ENCODE peak calls at places on chromosomes 2 and 18, in seven cellular contexts. X, O, A, J, F, D and N are unnamed samples.

GRCh38 chr2:75108937-75109482 is 90.3 kb downstream of the TACR1 start:
- DNase-seq in D (no peak), A (no peak), J (no peak), F (no peak), X (no peak), O (no peak), N (no peak)

GRCh38 chr18:58473071-58473470 is 155.8 kb downstream of the ALPK2 start:
- DNase-seq in F (no peak), O (no peak), A (no peak), J (no peak), D (no peak), X (no peak), N (no peak)

GRCh38 chr2:216606551-216607527 is 26.4 kb upstream of the IGFBP2 start:
- DNase-seq in X (no peak), J (no peak), F (peak), A (no peak), D (no peak), O (no peak), N (no peak)

GRCh38 chr2:150156940-150157339 is 330.5 kb downstream of the RND3 start:
- DNase-seq in F (no peak), A (no peak), J (no peak), D (no peak), X (no peak), O (no peak), N (no peak)

GRCh38 chr18:57921708-57922107 is 118.6 kb upstream of the ATP8B1 start:
- DNase-seq in O (no peak), A (no peak), D (peak), X (no peak), F (no peak), J (no peak), N (no peak)

GRCh38 chr2:122706757-122707223 is 951.3 kb downstream of the TSN start:
- DNase-seq in J (no peak), D (no peak), X (no peak), F (no peak), O (no peak), A (no peak), N (no peak)

GRCh38 chr18:22604986-22605421 is 187.3 kb upstream of the CTAGE1 start:
- DNase-seq in X (no peak), D (no peak), F (no peak), O (peak), A (no peak), J (no peak), N (no peak)

GRCh38 chr2:74762789-74763188 is 71.1 kb upstream of the HK2 start:
- DNase-seq in F (no peak), J (no peak), X (no peak), D (no peak), A (no peak), O (no peak), N (no peak)

GRCh38 chr2:88828397-88829137 is 137.1 kb downstream of the RPIA start:
- DNase-seq in A (no peak), F (no peak), D (no peak), X (no peak), O (no peak), J (no peak), N (no peak)

GRCh38 chr18:41072946-41073345 is 882.1 kb upstream of the PIK3C3 start:
- DNase-seq in D (no peak), F (no peak), X (no peak), A (no peak), O (no peak), J (no peak), N (no peak)

GRCh38 chr18:46281185-46282176 is 177.3 kb downstream of the HAUS1 start:
- DNase-seq in F (peak), A (peak), D (peak), O (peak), X (peak), J (peak), N (peak)

GRCh38 chr2:9407363-9407811 is 15.9 kb downstream of the ITGB1BP1 start:
- DNase-seq in J (no peak), O (no peak), F (no peak), D (no peak), A (no peak), X (no peak), N (no peak)

GRCh38 chr2:55842009-55842408 is 81.6 kb downstream of the EFEMP1 start:
- DNase-seq in D (no peak), X (no peak), A (peak), O (no peak), J (no peak), F (no peak), N (no peak)

GRCh38 chr2:113236367-113237159 is 42.2 kb downstream of the PAX8 start:
- DNase-seq in F (no peak), A (no peak), X (no peak), O (no peak), D (no peak), J (no peak), N (no peak)

GRCh38 chr2:206586609-206587008 is 55.7 kb upstream of the FAM237A start:
- DNase-seq in J (no peak), A (no peak), X (no peak), O (no peak), F (no peak), D (no peak), N (no peak)

GRCh38 chr18:50105027-50105426 is 89.9 kb downstream of the MYO5B start:
- DNase-seq in D (no peak), F (no peak), X (no peak), O (no peak), J (no peak), A (no peak), N (no peak)

GRCh38 chr2:137237055-137237454 is 471.7 kb downstream of the THSD7B start:
- DNase-seq in A (peak), D (no peak), J (no peak), F (no peak), O (no peak), X (no peak), N (no peak)

GRCh38 chr2:132621131-132621875 is 48.7 kb downstream of the LYPD1 start:
- DNase-seq in J (no peak), D (no peak), X (no peak), F (no peak), O (no peak), A (no peak), N (no peak)

GRCh38 chr2:98869272-98869641 is 66.8 kb downstream of the CRACDL start:
- DNase-seq in X (peak), J (no peak), F (no peak), A (no peak), D (no peak), O (no peak), N (no peak)

GRCh38 chr2:241576293-241576654 is 17.7 kb downstream of the BOK start:
- DNase-seq in D (no peak), F (no peak), A (no peak), O (no peak), J (no peak), X (no peak), N (no peak)

GRCh38 chr18:79912409-79912991 is 39.0 kb downstream of the SLC66A2 start:
- DNase-seq in F (peak), O (peak), A (peak), J (no peak), D (no peak), X (no peak), N (peak)

GRCh38 chr2:98936133-98936916 is at the start of gene CRACDL:
- DNase-seq in F (no peak), X (no peak), A (no peak), O (no peak), D (no peak), J (no peak), N (no peak)

GRCh38 chr2:206217743-206218520 is 56.5 kb upstream of the ZDBF2 start:
- DNase-seq in O (no peak), A (peak), D (no peak), X (no peak), F (no peak), J (no peak), N (no peak)

GRCh38 chr2:25825238-25825637 is 53.0 kb downstream of the ASXL2 start:
- DNase-seq in O (no peak), J (no peak), A (no peak), X (no peak), D (no peak), F (peak), N (no peak)

GRCh38 chr2:190213441-190214335 is 105.9 kb downstream of the HIBCH start:
- DNase-seq in X (no peak), D (no peak), J (peak), O (no peak), A (peak), F (no peak), N (no peak)

GRCh38 chr18:79404567-79404910 is 8.8 kb downstream of the NFATC1 start:
- DNase-seq in X (no peak), D (no peak), O (no peak), A (no peak), J (no peak), F (no peak), N (no peak)

GRCh38 chr2:17522303-17522702 is 4.1 kb upstream of the RAD51AP2 start:
- DNase-seq in O (no peak), A (no peak), X (no peak), J (no peak), F (no peak), D (no peak), N (no peak)

GRCh38 chr2:72276876-72277275 is 129.2 kb upstream of the CYP26B1 start:
- DNase-seq in A (no peak), J (no peak), X (no peak), D (no peak), O (no peak), F (no peak), N (no peak)

GRCh38 chr2:230961091-230961491 is 34.8 kb upstream of the SPATA3 start:
- DNase-seq in D (no peak), F (no peak), X (no peak), J (no peak), O (no peak), A (peak), N (no peak)

GRCh38 chr2:122261923-122262322 is 506.5 kb downstream of the TSN start:
- DNase-seq in A (no peak), O (no peak), F (no peak), J (no peak), D (no peak), X (no peak), N (no peak)

GRCh38 chr2:9658972-9659371 is 28.2 kb upstream of the YWHAQ start:
- DNase-seq in X (no peak), A (peak), D (no peak), O (no peak), J (no peak), F (no peak), N (no peak)

GRCh38 chr2:109372614-109373013 is 241.2 kb downstream of the SEPTIN10 start:
- DNase-seq in F (peak), J (no peak), A (no peak), D (no peak), O (no peak), X (no peak), N (no peak)

GRCh38 chr2:206213514-206213845 is 53.8 kb downstream of the EEF1B2 start:
- DNase-seq in A (no peak), O (no peak), J (no peak), D (no peak), F (no peak), X (no peak), N (no peak)

GRCh38 chr2:127389778-127390435 is 2.1 kb upstream of the MAP3K2 start:
- DNase-seq in J (no peak), A (no peak), O (no peak), F (peak), X (no peak), D (no peak), N (no peak)

GRCh38 chr2:127394464-127394863 is 6.7 kb upstream of the MAP3K2 start:
- DNase-seq in D (no peak), J (no peak), F (no peak), O (no peak), X (no peak), A (no peak), N (no peak)

GRCh38 chr2:127388423-127389164 is 819 bp upstream of the MAP3K2 start:
- DNase-seq in F (peak), A (no peak), D (no peak), J (no peak), X (no peak), O (no peak), N (no peak)

GRCh38 chr2:127392828-127393578 is 5.2 kb upstream of the MAP3K2 start:
- DNase-seq in F (no peak), O (no peak), J (no peak), A (no peak), D (no peak), X (no peak), N (no peak)

GRCh38 chr2:127392133-127392827 is 4.5 kb upstream of the MAP3K2 start:
- DNase-seq in J (no peak), X (no peak), O (no peak), D (no peak), A (peak), F (no peak), N (no peak)
- H3K27ac ChIP-seq in J (no peak), X (no peak), O (no peak), D (no peak), A (peak), F (no peak), N (no peak)

DNA sequence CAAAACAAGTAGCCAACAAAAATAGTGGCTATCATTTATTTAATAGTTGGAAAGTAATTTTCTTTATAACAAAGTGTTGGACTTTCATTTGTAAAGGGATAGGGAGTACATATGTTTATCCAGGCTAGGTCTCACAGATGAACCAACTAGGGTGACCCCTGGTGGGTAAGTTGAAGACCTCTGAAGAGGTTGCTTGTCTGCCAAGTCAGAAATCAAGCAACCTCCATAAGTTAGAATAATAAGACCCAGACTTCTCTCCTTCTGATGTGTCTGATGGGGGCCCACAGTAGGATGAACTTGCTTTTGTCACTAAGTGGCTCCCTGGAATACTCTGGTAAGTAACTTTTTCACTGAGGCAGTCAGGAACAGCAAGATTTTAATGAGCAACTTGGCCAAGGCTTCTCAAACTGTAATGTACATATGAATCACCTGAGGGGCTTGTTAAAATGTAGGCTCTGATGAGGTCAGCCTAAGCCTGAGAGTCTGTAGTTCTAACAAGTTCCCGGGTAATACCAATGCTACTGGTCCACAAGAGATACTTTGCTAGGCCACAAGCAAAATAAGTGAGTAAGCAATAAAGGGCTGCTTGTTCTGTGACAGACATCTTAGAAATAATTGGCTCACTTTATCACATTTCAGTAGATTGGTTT is 319.6 kb downstream of the PIK3C3 start:
- DNase-seq in F (no peak), X (no peak), O (no peak), D (no peak), A (no peak), J (no peak), N (no peak)
- TF ChIP-seq CTCF in F (no peak), X (no peak), O (no peak), D (no peak), A (peak), J (no peak), N (no peak)

DNA sequence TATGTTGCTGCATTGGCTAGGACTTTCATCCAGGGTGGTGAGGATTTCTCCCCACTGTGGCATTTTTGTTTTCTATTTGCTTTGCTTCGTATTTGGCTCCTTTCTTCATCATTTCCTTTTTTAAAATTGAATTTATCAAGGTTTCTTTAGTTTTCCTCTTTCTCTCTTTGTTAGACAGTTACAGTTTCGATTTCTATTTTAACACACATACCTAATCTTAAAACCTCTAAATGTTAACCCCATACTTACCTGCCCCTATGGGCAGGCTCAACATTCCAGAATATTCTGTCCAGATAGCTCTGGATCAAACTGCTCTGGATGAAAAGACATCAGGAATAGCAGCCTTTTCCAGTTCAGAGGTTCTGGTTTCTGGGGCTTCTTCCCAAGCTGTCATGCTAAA is 49.2 kb downstream of the DIPK1C start:
- DNase-seq in O (no peak), X (no peak), F (no peak), J (no peak), A (no peak), D (no peak), N (no peak)
- H3K4me3 ChIP-seq in O (no peak), X (no peak), F (peak), J (no peak), A (no peak), D (no peak), N (no peak)

GRCh38 chr18:60066576-60066975 is 166.8 kb downstream of the PMAIP1 start:
- DNase-seq in F (no peak), O (no peak), J (no peak), A (no peak), D (no peak), X (no peak), N (no peak)
- H3K27ac ChIP-seq in F (no peak), O (no peak), J (no peak), A (no peak), D (no peak), X (no peak), N (no peak)

DNA sequence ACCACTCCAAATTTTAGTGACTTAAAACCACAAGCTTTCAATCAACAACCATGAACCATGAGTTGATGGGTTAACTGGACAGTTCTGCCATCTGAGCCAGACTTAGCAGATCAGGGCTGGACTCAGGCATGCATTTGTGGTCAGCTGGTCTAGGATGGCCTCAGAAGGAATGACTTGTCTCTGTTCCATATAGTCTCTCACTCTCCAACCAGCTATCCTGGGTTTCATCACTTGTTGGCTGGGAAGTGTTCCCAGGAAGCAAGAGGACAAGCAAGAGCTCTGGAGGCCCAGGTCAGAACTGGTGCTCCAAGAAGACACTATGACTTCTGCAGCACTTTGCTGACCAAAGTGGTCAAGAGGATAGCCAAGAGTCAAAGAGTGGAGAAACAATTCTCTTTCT is 17.5 kb upstream of the MAP3K20 start:
- DNase-seq in A (no peak), D (no peak), O (no peak), J (no peak), X (no peak), F (no peak), N (no peak)
- TF ChIP-seq CTCF in A (no peak), D (no peak), O (no peak), J (no peak), X (no peak), F (no peak), N (no peak)